ENCODE peak calls at places on chromosomes 5 and 9, in four cellular contexts. R is GM12878, J is K562, L is HepG2. B is an unnamed sample.

GRCh38 chr9:114077162-114077837 is 800 bp downstream of the AMBP start:
- DNase-seq in L (no peak), J (no peak), R (no peak), B (no peak)

GRCh38 chr9:4962085-4962484 is 23.0 kb upstream of the JAK2 start:
- DNase-seq in R (no peak), L (no peak), J (no peak), B (no peak)

GRCh38 chr9:121178676-121179372 is 22.8 kb downstream of the RAB14 start:
- DNase-seq in J (no peak), L (no peak), R (no peak), B (no peak)

GRCh38 chr9:14768561-14769234 is 46.2 kb upstream of the CER1 start:
- DNase-seq in R (no peak), L (peak), J (peak), B (peak)

GRCh38 chr9:8542537-8542936 is 743.0 kb upstream of the DMAC1 start:
- DNase-seq in R (no peak), L (no peak), J (no peak), B (no peak)

GRCh38 chr5:176774216-176775171 is 35.9 kb upstream of the UNC5A start:
- DNase-seq in J (no peak), L (no peak), R (no peak), B (no peak)

GRCh38 chr5:143678148-143678906 is 133.6 kb upstream of the HMHB1 start:
- DNase-seq in R (no peak), L (no peak), J (no peak), B (no peak)

GRCh38 chr5:41527201-41527779 is 16.9 kb upstream of the PLCXD3 start:
- DNase-seq in R (no peak), J (peak), L (no peak), B (no peak)

GRCh38 chr9:117887383-117887782 is 183.2 kb downstream of the TLR4 start:
- DNase-seq in L (no peak), J (no peak), R (no peak), B (no peak)

GRCh38 chr5:124007675-124008398 is 495.9 kb downstream of the CSNK1G3 start:
- DNase-seq in J (no peak), L (no peak), R (no peak), B (no peak)

GRCh38 chr9:109966643-109967368 is 186.8 kb downstream of the PALM2AKAP2 start:
- DNase-seq in L (no peak), J (no peak), R (no peak), B (no peak)

GRCh38 chr9:76667521-76667957 is 96.7 kb upstream of the PCA3 start:
- DNase-seq in J (peak), R (no peak), L (no peak), B (no peak)

GRCh38 chr5:126044111-126044668 is 379.0 kb upstream of the GRAMD2B start:
- DNase-seq in L (no peak), J (no peak), R (no peak), B (no peak)

GRCh38 chr5:119896851-119897536 is 267.6 kb downstream of the FAM170A start:
- DNase-seq in R (no peak), L (no peak), J (no peak), B (no peak)

GRCh38 chr9:93354451-93354850 is 97.0 kb upstream of the FAM120A start:
- DNase-seq in L (no peak), J (no peak), R (no peak), B (no peak)

GRCh38 chr5:31106742-31107546 is 86.5 kb upstream of the CDH6 start:
- DNase-seq in L (no peak), R (no peak), J (no peak), B (no peak)

GRCh38 chr5:36944607-36945225 is 68.1 kb downstream of the NIPBL start:
- DNase-seq in J (peak), L (peak), R (no peak), B (no peak)

GRCh38 chr5:95216136-95216955 is 68.5 kb downstream of the MCTP1 start:
- DNase-seq in L (no peak), R (no peak), J (no peak), B (no peak)

GRCh38 chr9:134175291-134175807 is 11.0 kb upstream of the RNU6ATAC start:
- DNase-seq in R (no peak), L (no peak), J (peak), B (peak)

GRCh38 chr5:100553209-100553608 is 18.0 kb downstream of the FAM174A start:
- DNase-seq in R (no peak), J (no peak), L (no peak), B (no peak)

GRCh38 chr5:62256161-62257017 is 49.6 kb upstream of the KIF2A start:
- DNase-seq in L (no peak), J (peak), R (no peak), B (no peak)

GRCh38 chr5:44774279-44774880 is 34.4 kb upstream of the MRPS30 start:
- DNase-seq in L (peak), J (peak), R (no peak), B (no peak)

GRCh38 chr5:32714836-32715235 is 3.7 kb downstream of the NPR3 start:
- DNase-seq in J (no peak), R (no peak), L (no peak), B (no peak)

GRCh38 chr5:57595530-57596098 is 113.0 kb upstream of the ACTBL2 start:
- DNase-seq in R (no peak), L (no peak), J (no peak), B (no peak)

GRCh38 chr5:30849801-30850370 is 343.6 kb upstream of the CDH6 start:
- DNase-seq in R (no peak), J (no peak), L (peak), B (no peak)

GRCh38 chr5:57822651-57823050 is 340.0 kb upstream of the ACTBL2 start:
- DNase-seq in R (no peak), L (no peak), J (no peak), B (no peak)

GRCh38 chr5:141816598-141817399 is 61.4 kb downstream of the PCDH1 start:
- DNase-seq in J (peak), L (no peak), R (no peak), B (peak)

GRCh38 chr9:127520941-127521918 is 69.9 kb downstream of the LRSAM1 start:
- DNase-seq in J (no peak), R (no peak), L (no peak), B (peak)

GRCh38 chr5:168128556-168128955 is 162.9 kb upstream of the WWC1 start:
- DNase-seq in R (no peak), L (no peak), J (no peak), B (no peak)

GRCh38 chr9:115071176-115071575 is 46.8 kb downstream of the TNC start:
- DNase-seq in R (no peak), J (no peak), L (no peak), B (no peak)

GRCh38 chr9:34553511-34554021 is 30.8 kb upstream of the ENHO start:
- DNase-seq in R (no peak), J (no peak), L (no peak), B (no peak)

GRCh38 chr9:34555435-34556230 is 32.8 kb upstream of the ENHO start:
- DNase-seq in R (no peak), J (no peak), L (no peak), B (no peak)

GRCh38 chr9:34555002-34555348 is 32.2 kb upstream of the ENHO start:
- DNase-seq in J (no peak), R (no peak), L (no peak), B (no peak)

GRCh38 chr9:34552986-34553385 is 30.2 kb upstream of the ENHO start:
- DNase-seq in R (no peak), L (no peak), J (no peak), B (no peak)

GRCh38 chr9:34554211-34555001 is 31.6 kb upstream of the ENHO start:
- DNase-seq in J (no peak), R (no peak), L (no peak), B (no peak)
- TF ChIP-seq MAX in J (no peak), R (no peak), L (no peak), B (no peak)

GRCh38 chr9:123397975-123398374 is 42.0 kb downstream of the CRB2 start:
- DNase-seq in R (no peak), L (no peak), J (no peak), B (no peak)

GRCh38 chr9:123401879-123402513 is 46.0 kb downstream of the CRB2 start:
- DNase-seq in J (peak), L (peak), R (no peak), B (peak)

GRCh38 chr9:123400926-123401503 is 45.0 kb downstream of the CRB2 start:
- DNase-seq in R (no peak), J (no peak), L (no peak), B (no peak)

GRCh38 chr9:123402981-123403509 is 47.0 kb downstream of the CRB2 start:
- DNase-seq in J (no peak), R (no peak), L (no peak), B (no peak)

GRCh38 chr9:123399803-123400378 is 43.9 kb downstream of the CRB2 start:
- DNase-seq in L (no peak), J (peak), R (no peak), B (peak)
- TF ChIP-seq CREM in L (no peak), J (no peak), R (no peak), B (no peak)

GRCh38 chr9:3820643-3821042 is 294.8 kb upstream of the RFX3 start:
- DNase-seq in R (no peak), J (no peak), L (no peak), B (no peak)
- TF ChIP-seq MAX in R (no peak), J (no peak), L (no peak), B (no peak)

DNA sequence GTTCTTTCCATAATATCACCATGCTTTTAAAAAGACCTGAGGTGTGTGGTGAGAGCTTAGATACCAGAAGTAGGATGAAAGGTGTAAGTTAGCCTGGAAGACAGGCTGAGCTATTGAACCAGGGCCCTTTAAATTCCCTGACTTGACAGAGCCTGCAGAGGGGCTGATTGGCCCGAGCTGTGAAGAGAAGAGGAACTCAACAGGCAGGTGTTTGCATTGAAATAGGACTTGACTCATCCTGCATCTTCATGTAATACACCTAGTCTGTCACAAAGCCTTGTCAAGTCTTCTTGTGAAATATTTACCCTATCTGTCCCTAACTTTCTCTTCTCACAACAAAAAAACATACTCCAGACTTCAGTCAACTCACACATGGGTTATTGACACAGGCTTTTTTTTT is 16.6 kb upstream of the ANP32B start:
- DNase-seq in L (no peak), R (no peak), J (peak), B (no peak)
- TF ChIP-seq CREM in L (no peak), R (no peak), J (no peak), B (no peak)

DNA sequence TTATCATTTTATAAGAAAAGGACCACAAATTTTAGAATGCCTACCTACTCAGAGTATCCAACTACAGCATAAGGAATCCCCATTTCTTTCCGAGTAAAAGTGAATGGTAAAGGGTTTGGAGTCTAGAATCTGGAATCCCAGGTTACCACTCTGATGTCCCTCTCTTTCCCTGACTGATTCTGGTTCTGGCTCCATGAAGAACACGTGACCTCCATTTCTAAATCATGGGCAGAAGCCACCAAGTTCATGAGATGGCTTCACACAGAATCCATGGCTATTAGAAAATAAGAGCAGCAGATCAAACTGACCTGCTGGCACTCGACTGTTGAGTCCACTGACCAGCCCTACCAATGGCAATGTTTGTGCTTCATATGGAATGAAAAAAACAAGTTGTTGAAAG is 40.7 kb downstream of the PFDN1 start:
- DNase-seq in J (no peak), R (no peak), L (no peak), B (no peak)
- TF ChIP-seq MAX in J (no peak), R (no peak), L (no peak), B (no peak)

GRCh38 chr5:39427225-39427624 is 2.4 kb upstream of the DAB2 start:
- DNase-seq in L (no peak), J (no peak), R (no peak), B (no peak)
- TF ChIP-seq CREM in L (no peak), J (no peak), R (no peak), B (no peak)

GRCh38 chr9:124553738-124554137 is 46.5 kb upstream of the NR5A1 start:
- DNase-seq in R (no peak), L (no peak), J (no peak), B (no peak)

GRCh38 chr9:124555043-124555442 is 47.8 kb upstream of the NR5A1 start:
- DNase-seq in J (no peak), L (no peak), R (no peak), B (no peak)

GRCh38 chr9:124550080-124550479 is 42.9 kb upstream of the NR5A1 start:
- DNase-seq in J (no peak), R (no peak), L (no peak), B (no peak)

GRCh38 chr9:124551472-124552339 is 44.5 kb upstream of the NR5A1 start:
- DNase-seq in R (peak), L (peak), J (peak), B (peak)
- TF ChIP-seq MAX in R (no peak), L (no peak), J (no peak), B (no peak)

DNA sequence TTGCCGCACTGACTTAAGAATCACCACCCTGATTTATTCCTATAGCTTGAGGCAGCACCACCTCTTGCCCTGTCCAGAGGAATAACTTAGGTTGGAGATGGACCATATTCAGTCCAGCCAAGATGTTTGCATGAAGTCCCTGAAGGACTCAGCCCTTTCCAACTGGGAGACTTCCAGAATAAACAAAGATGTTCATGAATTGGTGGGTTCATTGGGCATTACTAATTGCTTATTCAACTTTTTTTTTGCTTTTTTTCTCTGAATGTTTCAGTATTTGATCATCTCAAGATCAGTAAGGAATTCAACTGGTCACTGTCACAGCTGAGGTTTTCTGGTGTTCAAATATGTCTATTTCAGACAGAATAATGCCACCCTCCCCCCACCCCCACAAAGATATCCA is 470.6 kb downstream of the CCDC171 start:
- DNase-seq in J (no peak), L (no peak), R (no peak), B (no peak)
- TF ChIP-seq CREM in J (no peak), L (no peak), R (no peak), B (no peak)

GRCh38 chr5:155631116-155631515 is 617.6 kb downstream of the KIF4B start:
- DNase-seq in L (no peak), J (no peak), R (no peak), B (no peak)
- TF ChIP-seq MAX in L (no peak), J (no peak), R (no peak), B (no peak)

B was measured in WTC11.